ENCODE peak calls at places on chromosomes 1 and 21, in five cellular contexts. One of them, this sample, is unnamed.

GRCh38 chr1:42926235-42926869 is 32.3 kb downstream of the SLC2A1 start:
- DNase-seq in A673: no peak
- DNase-seq in uterus: no peak
- DNase-seq in PC-3: no peak
- DNase-seq in cardiac muscle cell: no peak
- DNase-seq in this sample: no peak

GRCh38 chr1:63603810-63604209 is 10.6 kb downstream of the PGM1 start:
- DNase-seq in A673: no peak
- DNase-seq in uterus: no peak
- DNase-seq in PC-3: no peak
- DNase-seq in cardiac muscle cell: no peak
- DNase-seq in this sample: no peak

GRCh38 chr1:206012086-206012859 is 9.1 kb upstream of the RAB7B start:
- DNase-seq in A673: peak; percentile 34
- DNase-seq in uterus: no peak
- DNase-seq in PC-3: no peak
- DNase-seq in cardiac muscle cell: no peak
- DNase-seq in this sample: peak; percentile 33

GRCh38 chr1:109621402-109622101 is 1.9 kb downstream of the AMPD2 start:
- DNase-seq in A673: no peak
- DNase-seq in uterus: peak; percentile 17
- DNase-seq in PC-3: no peak
- DNase-seq in cardiac muscle cell: no peak
- DNase-seq in this sample: no peak

GRCh38 chr1:111191496-111191895 is 8.9 kb downstream of the DENND2D start:
- DNase-seq in A673: no peak
- DNase-seq in uterus: no peak
- DNase-seq in PC-3: no peak
- DNase-seq in cardiac muscle cell: peak; percentile 62
- DNase-seq in this sample: no peak

GRCh38 chr1:218317061-218317460 is 28.1 kb upstream of the TGFB2 start:
- DNase-seq in A673: no peak
- DNase-seq in uterus: no peak
- DNase-seq in PC-3: no peak
- DNase-seq in cardiac muscle cell: peak; percentile 21
- DNase-seq in this sample: no peak

GRCh38 chr1:113805256-113805531 is 7.1 kb downstream of the RSBN1 start:
- DNase-seq in A673: no peak
- DNase-seq in uterus: no peak
- DNase-seq in PC-3: no peak
- DNase-seq in cardiac muscle cell: no peak
- DNase-seq in this sample: no peak

GRCh38 chr1:10192263-10192662 is 18.1 kb upstream of the KIF1B start:
- DNase-seq in A673: no peak
- DNase-seq in uterus: no peak
- DNase-seq in PC-3: no peak
- DNase-seq in cardiac muscle cell: no peak
- DNase-seq in this sample: no peak

GRCh38 chr1:203537806-203538464 is 44.0 kb downstream of the OPTC start:
- DNase-seq in A673: no peak
- DNase-seq in uterus: peak; percentile 64
- DNase-seq in PC-3: peak; percentile 92
- DNase-seq in cardiac muscle cell: peak; percentile 88
- DNase-seq in this sample: no peak

GRCh38 chr1:53627031-53627430 is 111.9 kb downstream of the GLIS1 start:
- DNase-seq in A673: no peak
- DNase-seq in uterus: no peak
- DNase-seq in PC-3: no peak
- DNase-seq in cardiac muscle cell: no peak
- DNase-seq in this sample: no peak

GRCh38 chr21:15692711-15693110 is 37.1 kb upstream of the USP25 start:
- DNase-seq in A673: no peak
- DNase-seq in uterus: no peak
- DNase-seq in PC-3: no peak
- DNase-seq in cardiac muscle cell: no peak
- DNase-seq in this sample: no peak

GRCh38 chr1:118185083-118185899 is at the start of gene SPAG17:
- DNase-seq in A673: no peak
- DNase-seq in uterus: no peak
- DNase-seq in PC-3: no peak
- DNase-seq in cardiac muscle cell: peak; percentile 89
- DNase-seq in this sample: peak; percentile 69

GRCh38 chr1:59104191-59104760 is 192.6 kb upstream of the FGGY start:
- DNase-seq in A673: no peak
- DNase-seq in uterus: no peak
- DNase-seq in PC-3: no peak
- DNase-seq in cardiac muscle cell: no peak
- DNase-seq in this sample: no peak

GRCh38 chr1:18953656-18954259 is 2.7 kb downstream of the IFFO2 start:
- DNase-seq in A673: no peak
- DNase-seq in uterus: no peak
- DNase-seq in PC-3: no peak
- DNase-seq in cardiac muscle cell: no peak
- DNase-seq in this sample: no peak

GRCh38 chr1:101282314-101283087 is 45.7 kb downstream of the S1PR1 start:
- DNase-seq in A673: no peak
- DNase-seq in uterus: no peak
- DNase-seq in PC-3: no peak
- DNase-seq in cardiac muscle cell: peak; percentile 66
- DNase-seq in this sample: no peak

GRCh38 chr1:153515504-153516394 is 20.0 kb downstream of the S100A6 start:
- DNase-seq in A673: no peak
- DNase-seq in uterus: no peak
- DNase-seq in PC-3: peak; percentile 94
- DNase-seq in cardiac muscle cell: no peak
- DNase-seq in this sample: no peak

GRCh38 chr1:151340870-151341754 is 5.9 kb downstream of the RFX5 start:
- DNase-seq in A673: peak; percentile 88
- DNase-seq in uterus: peak; percentile 53
- DNase-seq in PC-3: peak; percentile 93
- DNase-seq in cardiac muscle cell: peak; percentile 89
- DNase-seq in this sample: peak; percentile 67

GRCh38 chr1:19429611-19430010 is 55.7 kb downstream of the CAPZB start:
- DNase-seq in A673: no peak
- DNase-seq in uterus: no peak
- DNase-seq in PC-3: no peak
- DNase-seq in cardiac muscle cell: peak; percentile 36
- DNase-seq in this sample: no peak

GRCh38 chr21:46424062-46424591 is 34.6 kb upstream of the DIP2A start:
- DNase-seq in A673: no peak
- DNase-seq in uterus: no peak
- DNase-seq in PC-3: no peak
- DNase-seq in cardiac muscle cell: no peak
- DNase-seq in this sample: no peak

GRCh38 chr1:159469921-159470595 is 30.5 kb downstream of the OR10J1 start:
- DNase-seq in A673: no peak
- DNase-seq in uterus: no peak
- DNase-seq in PC-3: no peak
- DNase-seq in cardiac muscle cell: peak; percentile 40
- DNase-seq in this sample: no peak

GRCh38 chr1:6302568-6302967 is 41.7 kb upstream of the GPR153 start:
- DNase-seq in A673: no peak
- DNase-seq in uterus: no peak
- DNase-seq in PC-3: peak; percentile 86
- DNase-seq in cardiac muscle cell: no peak
- DNase-seq in this sample: no peak

GRCh38 chr21:35399706-35400105 is 350.6 kb upstream of the RUNX1 start:
- DNase-seq in A673: no peak
- DNase-seq in uterus: no peak
- DNase-seq in PC-3: no peak
- DNase-seq in cardiac muscle cell: no peak
- DNase-seq in this sample: no peak

GRCh38 chr1:53603431-53603830 is 135.5 kb downstream of the GLIS1 start:
- DNase-seq in A673: no peak
- DNase-seq in uterus: no peak
- DNase-seq in PC-3: no peak
- DNase-seq in cardiac muscle cell: no peak
- DNase-seq in this sample: no peak

GRCh38 chr1:28751315-28752056 is 14.7 kb downstream of the YTHDF2 start:
- DNase-seq in A673: no peak
- DNase-seq in uterus: no peak
- DNase-seq in PC-3: peak; percentile 75
- DNase-seq in cardiac muscle cell: peak; percentile 68
- DNase-seq in this sample: no peak
- H3K4me1 ChIP-seq in A673: peaks cover 28% of the 10 kb centered on the region
- H3K4me1 ChIP-seq in uterus: peaks cover 23% of the 10 kb centered on the region
- H3K4me1 ChIP-seq in PC-3: peaks cover 35% of the 10 kb centered on the region
- H3K4me1 ChIP-seq in cardiac muscle cell: peaks cover 15% of the 10 kb centered on the region
- H3K4me1 ChIP-seq in this sample: no peaks in the 10 kb centered on the region

DNA sequence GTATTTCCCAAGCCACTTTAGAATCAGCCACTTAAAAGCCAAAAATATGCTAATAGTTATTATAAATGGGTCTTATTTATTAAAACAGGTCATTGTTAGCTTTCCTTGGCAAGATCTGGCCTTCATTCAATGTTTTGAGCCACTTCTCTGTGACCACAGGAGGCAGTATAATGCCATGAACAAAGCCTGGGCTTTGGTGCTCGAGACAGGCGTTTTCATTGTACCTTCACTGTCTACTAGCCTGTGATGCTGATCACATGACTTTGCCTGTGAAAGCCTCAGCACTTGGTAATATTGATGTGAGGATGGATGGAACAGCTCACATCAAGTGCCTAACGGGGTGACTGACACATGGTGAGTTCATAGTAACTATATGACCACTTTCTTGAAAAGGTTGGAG is 217.0 kb downstream of the RWDD3 start:
- DNase-seq in A673: peak; percentile 15
- DNase-seq in uterus: no peak
- DNase-seq in PC-3: peak; percentile 51
- DNase-seq in cardiac muscle cell: no peak
- DNase-seq in this sample: no peak
- TF ChIP-seq CTCF in A673: peak; percentile 39
- TF ChIP-seq CTCF in uterus: no peak
- TF ChIP-seq CTCF in PC-3: peak; percentile 61
- TF ChIP-seq CTCF in cardiac muscle cell: no peak
- TF ChIP-seq CTCF in this sample: peak; percentile 34

GRCh38 chr1:180948846-180949615 is 36.3 kb downstream of the KIAA1614 start:
- DNase-seq in A673: no peak
- DNase-seq in uterus: no peak
- DNase-seq in PC-3: no peak
- DNase-seq in cardiac muscle cell: peak; percentile 22
- DNase-seq in this sample: no peak
- H3K4me3 ChIP-seq in A673: no peak overlapping the region
- H3K4me3 ChIP-seq in uterus: no peak overlapping the region
- H3K4me3 ChIP-seq in PC-3: no peak overlapping the region
- H3K4me3 ChIP-seq in cardiac muscle cell: no peak overlapping the region
- H3K4me3 ChIP-seq in this sample: no peak overlapping the region

DNA sequence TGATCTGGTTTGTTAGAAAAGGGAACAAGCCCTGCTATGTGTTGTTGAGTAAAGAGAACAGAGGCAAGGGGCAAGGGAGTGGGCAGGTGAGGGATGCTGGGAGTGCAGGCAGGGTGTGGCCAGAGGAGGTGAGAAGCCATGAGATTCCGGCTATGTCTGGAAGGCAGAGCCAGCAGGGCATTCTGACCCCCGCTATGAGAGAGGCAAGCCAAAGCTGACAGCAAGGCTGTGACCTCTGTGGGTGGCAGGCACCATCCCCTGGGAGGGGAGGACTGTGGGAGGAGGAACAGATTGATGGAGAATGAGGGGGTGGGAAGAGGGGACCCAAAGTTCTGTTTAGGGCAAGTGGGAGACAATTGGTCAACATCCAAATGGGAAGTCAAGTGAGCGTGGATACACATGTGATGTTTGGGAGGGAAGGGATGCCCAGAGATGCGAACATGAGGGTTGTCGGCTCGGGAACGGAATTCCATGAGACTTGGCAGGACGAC is 19.5 kb upstream of the PADI6 start:
- DNase-seq in A673: no peak
- DNase-seq in uterus: no peak
- DNase-seq in PC-3: no peak
- DNase-seq in cardiac muscle cell: no peak
- DNase-seq in this sample: no peak
- H3K4me1 ChIP-seq in A673: no peaks in the 10 kb centered on the region
- H3K4me1 ChIP-seq in uterus: no peaks in the 10 kb centered on the region
- H3K4me1 ChIP-seq in PC-3: peaks cover 16% of the 10 kb centered on the region
- H3K4me1 ChIP-seq in cardiac muscle cell: no peaks in the 10 kb centered on the region
- H3K4me1 ChIP-seq in this sample: no peaks in the 10 kb centered on the region

GRCh38 chr1:24414884-24415333 is 693 bp upstream of the NIPAL3 start:
- DNase-seq in A673: peak; percentile 28
- DNase-seq in uterus: no peak
- DNase-seq in PC-3: no peak
- DNase-seq in cardiac muscle cell: no peak
- DNase-seq in this sample: no peak

GRCh38 chr1:24411963-24412362 is 1.6 kb downstream of the STPG1 start:
- DNase-seq in A673: peak; percentile 27
- DNase-seq in uterus: no peak
- DNase-seq in PC-3: peak; percentile 89
- DNase-seq in cardiac muscle cell: no peak
- DNase-seq in this sample: no peak

GRCh38 chr1:24412408-24412807 is 1.2 kb downstream of the STPG1 start:
- DNase-seq in A673: no peak
- DNase-seq in uterus: no peak
- DNase-seq in PC-3: no peak
- DNase-seq in cardiac muscle cell: no peak
- DNase-seq in this sample: no peak

GRCh38 chr1:24415334-24415909 is at the start of gene NIPAL3:
- DNase-seq in A673: peak; percentile 99
- DNase-seq in uterus: peak; percentile 99
- DNase-seq in PC-3: peak; percentile 99
- DNase-seq in cardiac muscle cell: peak; percentile 99
- DNase-seq in this sample: peak; percentile 94

DNA sequence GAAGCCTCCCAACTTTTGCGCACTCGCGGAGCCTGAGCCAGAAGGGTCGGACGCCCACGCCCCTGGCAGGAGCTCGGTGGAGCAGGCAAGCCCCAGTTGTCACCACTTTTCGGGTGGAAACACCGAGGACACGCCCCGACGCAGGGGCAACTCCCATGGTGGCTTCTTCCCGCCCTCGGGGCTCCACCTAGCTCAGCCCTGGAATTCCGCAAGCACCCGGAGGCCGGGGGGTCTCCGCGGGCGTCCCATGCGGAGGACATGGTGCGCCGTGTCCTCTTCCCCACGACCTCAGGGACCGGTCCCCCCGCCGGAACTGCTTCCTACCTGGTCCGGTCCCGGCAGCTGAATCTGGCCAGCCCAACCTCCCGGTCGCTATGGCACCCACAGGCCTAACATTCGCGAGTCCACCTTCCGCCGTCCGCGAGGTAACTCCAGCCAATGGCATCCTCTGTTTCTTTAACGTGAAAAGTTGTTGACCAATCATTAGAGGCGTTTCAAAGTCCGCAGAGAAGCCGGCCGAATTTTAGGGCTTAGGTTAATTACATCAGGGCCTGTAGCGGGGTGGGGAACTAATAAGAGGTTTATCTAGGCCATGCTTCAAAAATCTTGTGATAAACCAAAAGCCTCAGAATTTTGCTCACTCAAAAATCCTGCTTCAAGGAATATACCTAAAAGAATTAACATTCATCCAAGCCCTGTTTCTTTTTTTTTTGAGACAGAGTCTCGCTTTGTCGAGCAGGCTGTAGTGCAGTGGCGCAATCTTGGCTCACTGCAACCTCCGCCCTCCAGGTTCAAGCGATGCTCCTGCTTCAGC is at the start of gene STPG1:
- DNase-seq in A673: peak; percentile 85
- DNase-seq in uterus: peak; percentile 79
- DNase-seq in PC-3: peak; percentile 98
- DNase-seq in cardiac muscle cell: peak; percentile 87
- DNase-seq in this sample: peak; percentile 49
- TF ChIP-seq CTCF in A673: no peak
- TF ChIP-seq CTCF in uterus: no peak
- TF ChIP-seq CTCF in PC-3: no peak
- TF ChIP-seq CTCF in cardiac muscle cell: no peak
- TF ChIP-seq CTCF in this sample: no peak

GRCh38 chr1:150210741-150211140 is 25.2 kb downstream of the ANP32E start:
- DNase-seq in A673: no peak
- DNase-seq in uterus: no peak
- DNase-seq in PC-3: no peak
- DNase-seq in cardiac muscle cell: no peak
- DNase-seq in this sample: no peak
- H3K4me3 ChIP-seq in A673: no peak overlapping the region
- H3K4me3 ChIP-seq in uterus: no peak overlapping the region
- H3K4me3 ChIP-seq in PC-3: no peak overlapping the region
- H3K4me3 ChIP-seq in cardiac muscle cell: no peak overlapping the region
- H3K4me3 ChIP-seq in this sample: no peak overlapping the region